ENCODE peak calls at places on chromosome 21, in seven cellular contexts. One of them, this sample, is unnamed.

GRCh38 chr21:39082656-39083376 is 100.4 kb downstream of the PSMG1 start:
- DNase-seq in GM23248: no peak
- DNase-seq in CD8-positive, alpha-beta memory T cell: no peak
- DNase-seq in stimulated activated CD8-positive, alpha-beta memory T cell treated with anti-CD3 and anti-CD28 coated beads, Interleukin-4, amount 100 ng/mL, for 1 hour: no peak
- DNase-seq in caudate nucleus: no peak
- DNase-seq in stimulated activated CD4-positive, alpha-beta T cell treated with anti-CD3 and anti-CD28 coated beads, Interleukin-1b, Interleukin-23, amount 100 ng/mL, for 4 hours: no peak
- DNase-seq in H54: no peak
- DNase-seq in this sample: no peak

GRCh38 chr21:45132841-45133573 is 58.6 kb downstream of the ADARB1 start:
- DNase-seq in GM23248: peak
- DNase-seq in caudate nucleus: no peak
- DNase-seq in stimulated activated CD8-positive, alpha-beta memory T cell treated with anti-CD3 and anti-CD28 coated beads, Interleukin-4, amount 100 ng/mL, for 1 hour: no peak
- DNase-seq in CD8-positive, alpha-beta memory T cell: no peak
- DNase-seq in stimulated activated CD4-positive, alpha-beta T cell treated with anti-CD3 and anti-CD28 coated beads, Interleukin-1b, Interleukin-23, amount 100 ng/mL, for 4 hours: no peak
- DNase-seq in H54: no peak
- DNase-seq in this sample: no peak

GRCh38 chr21:43342301-43342881 is 84.5 kb downstream of the SIK1 start:
- DNase-seq in CD8-positive, alpha-beta memory T cell: no peak
- DNase-seq in stimulated activated CD8-positive, alpha-beta memory T cell treated with anti-CD3 and anti-CD28 coated beads, Interleukin-4, amount 100 ng/mL, for 1 hour: no peak
- DNase-seq in caudate nucleus: no peak
- DNase-seq in stimulated activated CD4-positive, alpha-beta T cell treated with anti-CD3 and anti-CD28 coated beads, Interleukin-1b, Interleukin-23, amount 100 ng/mL, for 4 hours: no peak
- DNase-seq in H54: no peak
- DNase-seq in GM23248: no peak
- DNase-seq in this sample: no peak

GRCh38 chr21:45322960-45323461 is 35.3 kb upstream of the POFUT2 start:
- DNase-seq in caudate nucleus: no peak
- DNase-seq in GM23248: peak
- DNase-seq in stimulated activated CD8-positive, alpha-beta memory T cell treated with anti-CD3 and anti-CD28 coated beads, Interleukin-4, amount 100 ng/mL, for 1 hour: no peak
- DNase-seq in CD8-positive, alpha-beta memory T cell: no peak
- DNase-seq in H54: no peak
- DNase-seq in stimulated activated CD4-positive, alpha-beta T cell treated with anti-CD3 and anti-CD28 coated beads, Interleukin-1b, Interleukin-23, amount 100 ng/mL, for 4 hours: no peak
- DNase-seq in this sample: no peak

GRCh38 chr21:31366825-31367224 is 22.8 kb upstream of the TIAM1 start:
- DNase-seq in stimulated activated CD8-positive, alpha-beta memory T cell treated with anti-CD3 and anti-CD28 coated beads, Interleukin-4, amount 100 ng/mL, for 1 hour: no peak
- DNase-seq in caudate nucleus: no peak
- DNase-seq in GM23248: peak
- DNase-seq in stimulated activated CD4-positive, alpha-beta T cell treated with anti-CD3 and anti-CD28 coated beads, Interleukin-1b, Interleukin-23, amount 100 ng/mL, for 4 hours: no peak
- DNase-seq in H54: peak
- DNase-seq in CD8-positive, alpha-beta memory T cell: no peak
- DNase-seq in this sample: no peak

GRCh38 chr21:45973475-45974072 is 8.0 kb upstream of the COL6A1 start:
- DNase-seq in CD8-positive, alpha-beta memory T cell: peak
- DNase-seq in GM23248: peak
- DNase-seq in caudate nucleus: peak
- DNase-seq in stimulated activated CD8-positive, alpha-beta memory T cell treated with anti-CD3 and anti-CD28 coated beads, Interleukin-4, amount 100 ng/mL, for 1 hour: peak
- DNase-seq in stimulated activated CD4-positive, alpha-beta T cell treated with anti-CD3 and anti-CD28 coated beads, Interleukin-1b, Interleukin-23, amount 100 ng/mL, for 4 hours: peak
- DNase-seq in H54: peak
- DNase-seq in this sample: peak

GRCh38 chr21:41367598-41368360 is 6.0 kb downstream of the MX2 start:
- DNase-seq in CD8-positive, alpha-beta memory T cell: no peak
- DNase-seq in H54: no peak
- DNase-seq in stimulated activated CD8-positive, alpha-beta memory T cell treated with anti-CD3 and anti-CD28 coated beads, Interleukin-4, amount 100 ng/mL, for 1 hour: no peak
- DNase-seq in stimulated activated CD4-positive, alpha-beta T cell treated with anti-CD3 and anti-CD28 coated beads, Interleukin-1b, Interleukin-23, amount 100 ng/mL, for 4 hours: no peak
- DNase-seq in caudate nucleus: no peak
- DNase-seq in GM23248: no peak
- DNase-seq in this sample: no peak

GRCh38 chr21:32477424-32477745 is 64.9 kb downstream of the EVA1C start:
- DNase-seq in stimulated activated CD4-positive, alpha-beta T cell treated with anti-CD3 and anti-CD28 coated beads, Interleukin-1b, Interleukin-23, amount 100 ng/mL, for 4 hours: no peak
- DNase-seq in GM23248: no peak
- DNase-seq in H54: no peak
- DNase-seq in CD8-positive, alpha-beta memory T cell: no peak
- DNase-seq in caudate nucleus: no peak
- DNase-seq in stimulated activated CD8-positive, alpha-beta memory T cell treated with anti-CD3 and anti-CD28 coated beads, Interleukin-4, amount 100 ng/mL, for 1 hour: no peak
- DNase-seq in this sample: no peak

GRCh38 chr21:21341041-21341440 is 342.8 kb downstream of the NCAM2 start:
- DNase-seq in caudate nucleus: no peak
- DNase-seq in H54: no peak
- DNase-seq in stimulated activated CD4-positive, alpha-beta T cell treated with anti-CD3 and anti-CD28 coated beads, Interleukin-1b, Interleukin-23, amount 100 ng/mL, for 4 hours: no peak
- DNase-seq in stimulated activated CD8-positive, alpha-beta memory T cell treated with anti-CD3 and anti-CD28 coated beads, Interleukin-4, amount 100 ng/mL, for 1 hour: no peak
- DNase-seq in CD8-positive, alpha-beta memory T cell: no peak
- DNase-seq in GM23248: no peak
- DNase-seq in this sample: no peak

GRCh38 chr21:41846033-41846317 is 33.2 kb downstream of the PRDM15 start:
- DNase-seq in GM23248: no peak
- DNase-seq in CD8-positive, alpha-beta memory T cell: no peak
- DNase-seq in stimulated activated CD4-positive, alpha-beta T cell treated with anti-CD3 and anti-CD28 coated beads, Interleukin-1b, Interleukin-23, amount 100 ng/mL, for 4 hours: no peak
- DNase-seq in H54: no peak
- DNase-seq in caudate nucleus: no peak
- DNase-seq in stimulated activated CD8-positive, alpha-beta memory T cell treated with anti-CD3 and anti-CD28 coated beads, Interleukin-4, amount 100 ng/mL, for 1 hour: no peak
- DNase-seq in this sample: no peak

GRCh38 chr21:21268061-21268471 is 269.9 kb downstream of the NCAM2 start:
- DNase-seq in caudate nucleus: no peak
- DNase-seq in H54: no peak
- DNase-seq in stimulated activated CD8-positive, alpha-beta memory T cell treated with anti-CD3 and anti-CD28 coated beads, Interleukin-4, amount 100 ng/mL, for 1 hour: no peak
- DNase-seq in CD8-positive, alpha-beta memory T cell: no peak
- DNase-seq in stimulated activated CD4-positive, alpha-beta T cell treated with anti-CD3 and anti-CD28 coated beads, Interleukin-1b, Interleukin-23, amount 100 ng/mL, for 4 hours: no peak
- DNase-seq in GM23248: peak
- DNase-seq in this sample: no peak

GRCh38 chr21:26177741-26178452 is 7.3 kb upstream of the APP start:
- DNase-seq in stimulated activated CD8-positive, alpha-beta memory T cell treated with anti-CD3 and anti-CD28 coated beads, Interleukin-4, amount 100 ng/mL, for 1 hour: no peak
- DNase-seq in CD8-positive, alpha-beta memory T cell: no peak
- DNase-seq in GM23248: peak
- DNase-seq in H54: no peak
- DNase-seq in stimulated activated CD4-positive, alpha-beta T cell treated with anti-CD3 and anti-CD28 coated beads, Interleukin-1b, Interleukin-23, amount 100 ng/mL, for 4 hours: no peak
- DNase-seq in caudate nucleus: no peak
- DNase-seq in this sample: no peak

GRCh38 chr21:43853851-43854772 is 10.9 kb upstream of the AGPAT3 start:
- DNase-seq in caudate nucleus: peak
- DNase-seq in CD8-positive, alpha-beta memory T cell: no peak
- DNase-seq in H54: no peak
- DNase-seq in GM23248: no peak
- DNase-seq in stimulated activated CD8-positive, alpha-beta memory T cell treated with anti-CD3 and anti-CD28 coated beads, Interleukin-4, amount 100 ng/mL, for 1 hour: no peak
- DNase-seq in stimulated activated CD4-positive, alpha-beta T cell treated with anti-CD3 and anti-CD28 coated beads, Interleukin-1b, Interleukin-23, amount 100 ng/mL, for 4 hours: no peak
- DNase-seq in this sample: no peak

GRCh38 chr21:34202553-34203332 is 129.4 kb downstream of the MRPS6 start:
- DNase-seq in GM23248: no peak
- DNase-seq in stimulated activated CD4-positive, alpha-beta T cell treated with anti-CD3 and anti-CD28 coated beads, Interleukin-1b, Interleukin-23, amount 100 ng/mL, for 4 hours: no peak
- DNase-seq in CD8-positive, alpha-beta memory T cell: no peak
- DNase-seq in caudate nucleus: peak
- DNase-seq in stimulated activated CD8-positive, alpha-beta memory T cell treated with anti-CD3 and anti-CD28 coated beads, Interleukin-4, amount 100 ng/mL, for 1 hour: no peak
- DNase-seq in H54: no peak
- DNase-seq in this sample: peak

GRCh38 chr21:36450511-36450910 is 29.4 kb downstream of the CLDN14 start:
- DNase-seq in stimulated activated CD8-positive, alpha-beta memory T cell treated with anti-CD3 and anti-CD28 coated beads, Interleukin-4, amount 100 ng/mL, for 1 hour: no peak
- DNase-seq in GM23248: peak
- DNase-seq in CD8-positive, alpha-beta memory T cell: no peak
- DNase-seq in H54: peak
- DNase-seq in stimulated activated CD4-positive, alpha-beta T cell treated with anti-CD3 and anti-CD28 coated beads, Interleukin-1b, Interleukin-23, amount 100 ng/mL, for 4 hours: no peak
- DNase-seq in caudate nucleus: no peak
- DNase-seq in this sample: no peak

GRCh38 chr21:31426235-31426797 is 82.3 kb upstream of the TIAM1 start:
- DNase-seq in caudate nucleus: no peak
- DNase-seq in GM23248: peak
- DNase-seq in H54: no peak
- DNase-seq in stimulated activated CD4-positive, alpha-beta T cell treated with anti-CD3 and anti-CD28 coated beads, Interleukin-1b, Interleukin-23, amount 100 ng/mL, for 4 hours: no peak
- DNase-seq in CD8-positive, alpha-beta memory T cell: no peak
- DNase-seq in stimulated activated CD8-positive, alpha-beta memory T cell treated with anti-CD3 and anti-CD28 coated beads, Interleukin-4, amount 100 ng/mL, for 1 hour: no peak
- DNase-seq in this sample: no peak

GRCh38 chr21:29403291-29403690 is 104.6 kb downstream of the BACH1 start:
- DNase-seq in GM23248: no peak
- DNase-seq in CD8-positive, alpha-beta memory T cell: no peak
- DNase-seq in H54: no peak
- DNase-seq in caudate nucleus: no peak
- DNase-seq in stimulated activated CD4-positive, alpha-beta T cell treated with anti-CD3 and anti-CD28 coated beads, Interleukin-1b, Interleukin-23, amount 100 ng/mL, for 4 hours: no peak
- DNase-seq in stimulated activated CD8-positive, alpha-beta memory T cell treated with anti-CD3 and anti-CD28 coated beads, Interleukin-4, amount 100 ng/mL, for 1 hour: no peak
- DNase-seq in this sample: no peak

GRCh38 chr21:28537371-28538079 is 455.2 kb downstream of the LTN1 start:
- DNase-seq in CD8-positive, alpha-beta memory T cell: no peak
- DNase-seq in stimulated activated CD8-positive, alpha-beta memory T cell treated with anti-CD3 and anti-CD28 coated beads, Interleukin-4, amount 100 ng/mL, for 1 hour: no peak
- DNase-seq in H54: no peak
- DNase-seq in stimulated activated CD4-positive, alpha-beta T cell treated with anti-CD3 and anti-CD28 coated beads, Interleukin-1b, Interleukin-23, amount 100 ng/mL, for 4 hours: no peak
- DNase-seq in caudate nucleus: no peak
- DNase-seq in GM23248: peak
- DNase-seq in this sample: no peak

GRCh38 chr21:46662765-46663500 is 27.5 kb downstream of the PRMT2 start:
- DNase-seq in caudate nucleus: no peak
- DNase-seq in H54: no peak
- DNase-seq in GM23248: peak
- DNase-seq in stimulated activated CD4-positive, alpha-beta T cell treated with anti-CD3 and anti-CD28 coated beads, Interleukin-1b, Interleukin-23, amount 100 ng/mL, for 4 hours: no peak
- DNase-seq in stimulated activated CD8-positive, alpha-beta memory T cell treated with anti-CD3 and anti-CD28 coated beads, Interleukin-4, amount 100 ng/mL, for 1 hour: no peak
- DNase-seq in CD8-positive, alpha-beta memory T cell: no peak
- DNase-seq in this sample: no peak

GRCh38 chr21:27034796-27035195 is 67.9 kb upstream of the ADAMTS5 start:
- DNase-seq in stimulated activated CD8-positive, alpha-beta memory T cell treated with anti-CD3 and anti-CD28 coated beads, Interleukin-4, amount 100 ng/mL, for 1 hour: no peak
- DNase-seq in GM23248: no peak
- DNase-seq in caudate nucleus: no peak
- DNase-seq in CD8-positive, alpha-beta memory T cell: no peak
- DNase-seq in H54: no peak
- DNase-seq in stimulated activated CD4-positive, alpha-beta T cell treated with anti-CD3 and anti-CD28 coated beads, Interleukin-1b, Interleukin-23, amount 100 ng/mL, for 4 hours: no peak
- DNase-seq in this sample: no peak

GRCh38 chr21:33273044-33273443 is 6.9 kb downstream of the IL10RB start:
- DNase-seq in stimulated activated CD4-positive, alpha-beta T cell treated with anti-CD3 and anti-CD28 coated beads, Interleukin-1b, Interleukin-23, amount 100 ng/mL, for 4 hours: no peak
- DNase-seq in CD8-positive, alpha-beta memory T cell: no peak
- DNase-seq in H54: no peak
- DNase-seq in stimulated activated CD8-positive, alpha-beta memory T cell treated with anti-CD3 and anti-CD28 coated beads, Interleukin-4, amount 100 ng/mL, for 1 hour: no peak
- DNase-seq in GM23248: no peak
- DNase-seq in caudate nucleus: no peak
- DNase-seq in this sample: no peak

GRCh38 chr21:17746920-17747319 is 72.2 kb downstream of the C21orf91 start:
- DNase-seq in stimulated activated CD8-positive, alpha-beta memory T cell treated with anti-CD3 and anti-CD28 coated beads, Interleukin-4, amount 100 ng/mL, for 1 hour: no peak
- DNase-seq in caudate nucleus: no peak
- DNase-seq in CD8-positive, alpha-beta memory T cell: no peak
- DNase-seq in GM23248: no peak
- DNase-seq in H54: no peak
- DNase-seq in stimulated activated CD4-positive, alpha-beta T cell treated with anti-CD3 and anti-CD28 coated beads, Interleukin-1b, Interleukin-23, amount 100 ng/mL, for 4 hours: no peak
- DNase-seq in this sample: no peak

GRCh38 chr21:34027727-34028461 is 45.5 kb upstream of the MRPS6 start:
- DNase-seq in GM23248: peak
- DNase-seq in stimulated activated CD4-positive, alpha-beta T cell treated with anti-CD3 and anti-CD28 coated beads, Interleukin-1b, Interleukin-23, amount 100 ng/mL, for 4 hours: no peak
- DNase-seq in H54: no peak
- DNase-seq in caudate nucleus: no peak
- DNase-seq in CD8-positive, alpha-beta memory T cell: no peak
- DNase-seq in stimulated activated CD8-positive, alpha-beta memory T cell treated with anti-CD3 and anti-CD28 coated beads, Interleukin-4, amount 100 ng/mL, for 1 hour: no peak
- DNase-seq in this sample: no peak

GRCh38 chr21:33259995-33260394 is 6.2 kb upstream of the IL10RB start:
- DNase-seq in stimulated activated CD4-positive, alpha-beta T cell treated with anti-CD3 and anti-CD28 coated beads, Interleukin-1b, Interleukin-23, amount 100 ng/mL, for 4 hours: no peak
- DNase-seq in caudate nucleus: no peak
- DNase-seq in CD8-positive, alpha-beta memory T cell: no peak
- DNase-seq in H54: no peak
- DNase-seq in GM23248: no peak
- DNase-seq in stimulated activated CD8-positive, alpha-beta memory T cell treated with anti-CD3 and anti-CD28 coated beads, Interleukin-4, amount 100 ng/mL, for 1 hour: no peak
- DNase-seq in this sample: no peak

GRCh38 chr21:44603109-44603875 is 2.9 kb downstream of the KRTAP10-7 start:
- DNase-seq in stimulated activated CD4-positive, alpha-beta T cell treated with anti-CD3 and anti-CD28 coated beads, Interleukin-1b, Interleukin-23, amount 100 ng/mL, for 4 hours: no peak
- DNase-seq in caudate nucleus: no peak
- DNase-seq in CD8-positive, alpha-beta memory T cell: no peak
- DNase-seq in stimulated activated CD8-positive, alpha-beta memory T cell treated with anti-CD3 and anti-CD28 coated beads, Interleukin-4, amount 100 ng/mL, for 1 hour: no peak
- DNase-seq in H54: no peak
- DNase-seq in GM23248: no peak
- DNase-seq in this sample: no peak

GRCh38 chr21:30340714-30341573 is 3.5 kb upstream of the KRTAP27-1 start:
- DNase-seq in stimulated activated CD8-positive, alpha-beta memory T cell treated with anti-CD3 and anti-CD28 coated beads, Interleukin-4, amount 100 ng/mL, for 1 hour: no peak
- DNase-seq in CD8-positive, alpha-beta memory T cell: peak
- DNase-seq in H54: peak
- DNase-seq in GM23248: peak
- DNase-seq in stimulated activated CD4-positive, alpha-beta T cell treated with anti-CD3 and anti-CD28 coated beads, Interleukin-1b, Interleukin-23, amount 100 ng/mL, for 4 hours: peak
- DNase-seq in caudate nucleus: no peak
- DNase-seq in this sample: peak

GRCh38 chr21:15552914-15553491 is 176.8 kb upstream of the USP25 start:
- DNase-seq in stimulated activated CD4-positive, alpha-beta T cell treated with anti-CD3 and anti-CD28 coated beads, Interleukin-1b, Interleukin-23, amount 100 ng/mL, for 4 hours: no peak
- DNase-seq in H54: no peak
- DNase-seq in CD8-positive, alpha-beta memory T cell: peak
- DNase-seq in stimulated activated CD8-positive, alpha-beta memory T cell treated with anti-CD3 and anti-CD28 coated beads, Interleukin-4, amount 100 ng/mL, for 1 hour: no peak
- DNase-seq in caudate nucleus: no peak
- DNase-seq in GM23248: peak
- DNase-seq in this sample: no peak

GRCh38 chr21:42349420-42350075 is 1.2 kb downstream of the TFF2 start:
- DNase-seq in stimulated activated CD8-positive, alpha-beta memory T cell treated with anti-CD3 and anti-CD28 coated beads, Interleukin-4, amount 100 ng/mL, for 1 hour: no peak
- DNase-seq in H54: no peak
- DNase-seq in GM23248: no peak
- DNase-seq in stimulated activated CD4-positive, alpha-beta T cell treated with anti-CD3 and anti-CD28 coated beads, Interleukin-1b, Interleukin-23, amount 100 ng/mL, for 4 hours: no peak
- DNase-seq in caudate nucleus: no peak
- DNase-seq in CD8-positive, alpha-beta memory T cell: no peak
- DNase-seq in this sample: no peak

GRCh38 chr21:8993284-8993942 is 1528.0 kb upstream of the TPTE start:
- DNase-seq in stimulated activated CD4-positive, alpha-beta T cell treated with anti-CD3 and anti-CD28 coated beads, Interleukin-1b, Interleukin-23, amount 100 ng/mL, for 4 hours: no peak
- DNase-seq in stimulated activated CD8-positive, alpha-beta memory T cell treated with anti-CD3 and anti-CD28 coated beads, Interleukin-4, amount 100 ng/mL, for 1 hour: no peak
- DNase-seq in caudate nucleus: no peak
- DNase-seq in CD8-positive, alpha-beta memory T cell: no peak
- DNase-seq in GM23248: no peak
- DNase-seq in H54: no peak
- DNase-seq in this sample: no peak

GRCh38 chr21:31977816-31978215 is 105.0 kb downstream of the HUNK start:
- DNase-seq in caudate nucleus: no peak
- DNase-seq in GM23248: no peak
- DNase-seq in H54: no peak
- DNase-seq in stimulated activated CD4-positive, alpha-beta T cell treated with anti-CD3 and anti-CD28 coated beads, Interleukin-1b, Interleukin-23, amount 100 ng/mL, for 4 hours: no peak
- DNase-seq in CD8-positive, alpha-beta memory T cell: no peak
- DNase-seq in stimulated activated CD8-positive, alpha-beta memory T cell treated with anti-CD3 and anti-CD28 coated beads, Interleukin-4, amount 100 ng/mL, for 1 hour: no peak
- DNase-seq in this sample: no peak

GRCh38 chr21:16072692-16073091 is 342.9 kb downstream of the USP25 start:
- DNase-seq in GM23248: peak
- DNase-seq in stimulated activated CD8-positive, alpha-beta memory T cell treated with anti-CD3 and anti-CD28 coated beads, Interleukin-4, amount 100 ng/mL, for 1 hour: no peak
- DNase-seq in CD8-positive, alpha-beta memory T cell: no peak
- DNase-seq in H54: no peak
- DNase-seq in caudate nucleus: peak
- DNase-seq in stimulated activated CD4-positive, alpha-beta T cell treated with anti-CD3 and anti-CD28 coated beads, Interleukin-1b, Interleukin-23, amount 100 ng/mL, for 4 hours: no peak
- DNase-seq in this sample: no peak

GRCh38 chr21:45248301-45248892 is 39.3 kb downstream of the POFUT2 start:
- DNase-seq in stimulated activated CD4-positive, alpha-beta T cell treated with anti-CD3 and anti-CD28 coated beads, Interleukin-1b, Interleukin-23, amount 100 ng/mL, for 4 hours: no peak
- DNase-seq in CD8-positive, alpha-beta memory T cell: no peak
- DNase-seq in caudate nucleus: no peak
- DNase-seq in GM23248: no peak
- DNase-seq in stimulated activated CD8-positive, alpha-beta memory T cell treated with anti-CD3 and anti-CD28 coated beads, Interleukin-4, amount 100 ng/mL, for 1 hour: no peak
- DNase-seq in H54: no peak
- DNase-seq in this sample: peak

This sample was measured in nephron progenitor cell.